ENCODE peak calls at places on chromosome 22, in six cellular contexts. D is suprapubic skin; Q is IMR-90; O is CD8-positive, alpha-beta T cell; N is adrenal gland; H is stomach. Y is an unnamed sample.

GRCh38 chr22:23110922-23111527 is 30.8 kb downstream of the RSPH14 start:
- DNase-seq in D (no peak), Q (no peak), O (no peak), N (no peak), H (no peak), Y (no peak)

GRCh38 chr22:49574205-49574604 is 253.5 kb downstream of the BRD1 start:
- DNase-seq in D (no peak), Q (no peak), O (no peak), N (no peak), H (peak; percentile 16), Y (no peak)

GRCh38 chr22:18152519-18152918 is 2.5 kb downstream of the USP18 start:
- DNase-seq in D (no peak), Q (no peak), O (peak; percentile 36), N (no peak), H (no peak), Y (no peak)

GRCh38 chr22:46068908-46069481 is 81.3 kb upstream of the PPARA start:
- DNase-seq in D (peak; percentile 69), Q (peak; percentile 49), O (no peak), N (peak; percentile 33), H (peak; percentile 26), Y (no peak)

GRCh38 chr22:24077416-24077815 is 66.3 kb downstream of the CABIN1 start:
- DNase-seq in D (peak; percentile 26), Q (no peak), O (no peak), N (no peak), H (no peak), Y (no peak)

GRCh38 chr22:38935023-38935422 is 22.4 kb upstream of the APOBEC3A start:
- DNase-seq in D (peak; percentile 89), Q (no peak), O (no peak), N (peak; percentile 25), H (peak; percentile 100), Y (no peak)

GRCh38 chr22:24968066-24968561 is 15.6 kb downstream of the KIAA1671 start:
- DNase-seq in D (no peak), Q (no peak), O (no peak), N (peak; percentile 88), H (no peak), Y (no peak)

GRCh38 chr22:31332010-31332409 is 14.1 kb downstream of the PATZ1 start:
- DNase-seq in D (no peak), Q (no peak), O (no peak), N (no peak), H (no peak), Y (no peak)

GRCh38 chr22:20522134-20522827 is 14.9 kb downstream of the MED15 start:
- DNase-seq in D (no peak), Q (no peak), O (no peak), N (no peak), H (no peak), Y (no peak)

GRCh38 chr22:49701380-49702067 is 126.1 kb downstream of the BRD1 start:
- DNase-seq in D (peak; percentile 40), Q (no peak), O (no peak), N (no peak), H (no peak), Y (no peak)

GRCh38 chr22:50102946-50103345 is 13.1 kb downstream of the MOV10L1 start:
- DNase-seq in D (no peak), Q (no peak), O (no peak), N (no peak), H (no peak), Y (no peak)

GRCh38 chr22:20793386-20794131 is 19.6 kb downstream of the SERPIND1 start:
- DNase-seq in D (no peak), Q (no peak), O (no peak), N (peak; percentile 56), H (no peak), Y (no peak)

GRCh38 chr22:39967996-39968968 is 8.1 kb downstream of the TMA7B start:
- DNase-seq in D (no peak), Q (no peak), O (no peak), N (no peak), H (no peak), Y (no peak)

GRCh38 chr22:39974065-39974464 is 13.9 kb downstream of the TMA7B start:
- DNase-seq in D (no peak), Q (no peak), O (no peak), N (no peak), H (no peak), Y (no peak)

GRCh38 chr22:39972656-39973055 is 12.5 kb downstream of the TMA7B start:
- DNase-seq in D (no peak), Q (no peak), O (no peak), N (no peak), H (no peak), Y (no peak)

GRCh38 chr22:39970742-39971141 is 10.5 kb downstream of the TMA7B start:
- DNase-seq in D (no peak), Q (no peak), O (no peak), N (no peak), H (no peak), Y (no peak)

GRCh38 chr22:39973656-39974055 is 13.5 kb downstream of the TMA7B start:
- DNase-seq in D (no peak), Q (no peak), O (no peak), N (no peak), H (no peak), Y (no peak)
- H3K27me3 ChIP-seq in D (peaks cover 21% of the 10 kb centered on the region), Q (peaks cover 68% of the 10 kb centered on the region), O (no peaks in the 10 kb centered on the region), N (peaks cover 22% of the 10 kb centered on the region), H (no peaks in the 10 kb centered on the region), Y (peaks cover 24% of the 10 kb centered on the region)

GRCh38 chr22:41672780-41673509 is 15.7 kb downstream of the SNU13 start:
- DNase-seq in D (no peak), Q (no peak), O (no peak), N (no peak), H (no peak), Y (no peak)
- TF ChIP-seq CTCF in D (no peak), Q (peak; percentile 7), O (no peak), N (no peak), H (no peak), Y (peak; percentile 59)

GRCh38 chr22:47794851-47795250 is 1032.4 kb downstream of the TBC1D22A start:
- DNase-seq in D (peak; percentile 59), Q (no peak), O (no peak), N (no peak), H (no peak), Y (no peak)

GRCh38 chr22:47795477-47796127 is 1033.2 kb downstream of the TBC1D22A start:
- DNase-seq in D (peak; percentile 61), Q (no peak), O (no peak), N (no peak), H (no peak), Y (no peak)

GRCh38 chr22:47796128-47796908 is 1033.9 kb downstream of the TBC1D22A start:
- DNase-seq in D (peak; percentile 57), Q (no peak), O (no peak), N (no peak), H (no peak), Y (no peak)

GRCh38 chr22:47797546-47797945 is 1035.1 kb downstream of the TBC1D22A start:
- DNase-seq in D (no peak), Q (no peak), O (no peak), N (no peak), H (no peak), Y (no peak)

GRCh38 chr22:47798229-47798628 is 1035.8 kb downstream of the TBC1D22A start:
- DNase-seq in D (no peak), Q (no peak), O (no peak), N (no peak), H (no peak), Y (no peak)
- H3K27me3 ChIP-seq in D (peaks cover 6% of the 10 kb centered on the region), Q (no peaks in the 10 kb centered on the region), O (no peaks in the 10 kb centered on the region), N (no peaks in the 10 kb centered on the region), H (no peaks in the 10 kb centered on the region), Y (no peaks in the 10 kb centered on the region)

GRCh38 chr22:29727248-29727551 is 7.4 kb downstream of the CABP7 start:
- DNase-seq in D (no peak), Q (peak; percentile 32), O (no peak), N (peak; percentile 52), H (peak; percentile 47), Y (no peak)
- TF ChIP-seq CTCF in D (no peak), Q (peak; percentile 41), O (no peak), N (peak; percentile 35), H (no peak), Y (peak; percentile 65)

GRCh38 chr22:36815558-36816337 is 1.1 kb downstream of the PVALB start:
- DNase-seq in D (no peak), Q (no peak), O (no peak), N (no peak), H (no peak), Y (no peak)

GRCh38 chr22:36818010-36818642 is 1.3 kb upstream of the PVALB start:
- DNase-seq in D (no peak), Q (no peak), O (no peak), N (no peak), H (no peak), Y (no peak)

GRCh38 chr22:36816635-36817428 is at the start of gene PVALB:
- DNase-seq in D (no peak), Q (peak; percentile 13), O (no peak), N (peak; percentile 37), H (no peak), Y (peak; percentile 2)

GRCh38 chr22:36816338-36816634 is 549 bp downstream of the PVALB start:
- DNase-seq in D (no peak), Q (no peak), O (no peak), N (no peak), H (no peak), Y (no peak)

DNA sequence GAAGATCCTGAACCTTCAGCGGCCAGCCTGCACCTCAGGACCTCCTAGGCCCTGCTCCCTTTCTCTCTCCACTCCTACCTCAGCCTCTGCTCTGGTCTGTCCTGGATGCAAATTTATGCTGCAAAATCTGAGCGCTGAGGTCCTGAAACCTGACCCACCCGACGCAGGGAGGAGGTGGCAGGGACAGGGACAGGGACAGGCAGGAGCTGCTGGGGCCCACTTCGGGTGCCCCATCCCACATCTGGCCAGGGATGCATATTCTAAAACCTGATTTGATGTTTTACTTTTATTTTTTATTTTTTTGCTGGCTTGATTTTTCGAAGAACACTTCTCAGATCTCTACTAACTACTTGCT is 571 bp upstream of the PVALB start:
- DNase-seq in D (no peak), Q (no peak), O (no peak), N (no peak), H (no peak), Y (no peak)
- H3K27me3 ChIP-seq in D (peaks cover 79% of the 10 kb centered on the region), Q (peaks cover 84% of the 10 kb centered on the region), O (peaks cover 24% of the 10 kb centered on the region), N (peaks cover 41% of the 10 kb centered on the region), H (peaks cover 22% of the 10 kb centered on the region), Y (peaks cover 59% of the 10 kb centered on the region)

GRCh38 chr22:26172389-26172990 is 3.2 kb downstream of the SEZ6L start:
- DNase-seq in D (peak; percentile 49), Q (peak; percentile 4), O (no peak), N (peak; percentile 63), H (no peak), Y (peak; percentile 20)
- TF ChIP-seq CTCF in D (peak; percentile 2), Q (peak; percentile 43), O (peak; percentile 43), N (peak; percentile 70), H (no peak), Y (peak; percentile 76)

GRCh38 chr22:44297662-44298061 is 15.1 kb downstream of the SHISAL1 start:
- DNase-seq in D (no peak), Q (no peak), O (no peak), N (no peak), H (no peak), Y (no peak)

GRCh38 chr22:44298331-44299087 is 14.2 kb downstream of the SHISAL1 start:
- DNase-seq in D (no peak), Q (no peak), O (no peak), N (no peak), H (no peak), Y (no peak)

GRCh38 chr22:44301039-44301438 is 11.7 kb downstream of the SHISAL1 start:
- DNase-seq in D (no peak), Q (no peak), O (no peak), N (no peak), H (no peak), Y (no peak)

GRCh38 chr22:44295406-44295805 is 17.3 kb downstream of the SHISAL1 start:
- DNase-seq in D (no peak), Q (no peak), O (no peak), N (no peak), H (no peak), Y (no peak)

GRCh38 chr22:44299124-44299523 is 13.6 kb downstream of the SHISAL1 start:
- DNase-seq in D (no peak), Q (no peak), O (no peak), N (peak; percentile 12), H (no peak), Y (no peak)
- H3K27me3 ChIP-seq in D (peaks cover 12% of the 10 kb centered on the region), Q (peaks cover 3% of the 10 kb centered on the region), O (no peaks in the 10 kb centered on the region), N (no peaks in the 10 kb centered on the region), H (no peaks in the 10 kb centered on the region), Y (peaks cover 7% of the 10 kb centered on the region)

Y was measured in brain microvascular endothelial cell.